ENCODE peak calls at places on chromosomes 4 and X, in seven cellular contexts. B, Z, H, Q, I, K and S are unnamed samples.
A peak's percentile ranks its signal among the peaks of the same experiment; 100 is the strongest.

GRCh38 chrX:7170903-7171302 is 22.9 kb upstream of the PUDP start:
- DNase-seq in Q (peak; percentile 34), Z (peak; percentile 19), B (no peak), H (no peak), K (peak; percentile 35), I (peak; percentile 32), S (peak; percentile 3)

GRCh38 chr4:90837241-90837640 is 710.0 kb downstream of the CCSER1 start:
- DNase-seq in I (no peak), B (no peak), K (peak; percentile 8), H (no peak), Q (no peak), Z (no peak), S (no peak)

GRCh38 chrX:65821721-65822496 is 154.5 kb downstream of the MSN start:
- DNase-seq in Z (peak; percentile 22), I (no peak), Q (peak; percentile 47), K (no peak), H (peak; percentile 45), B (no peak), S (no peak)

GRCh38 chr4:1044469-1045192 is 33.2 kb downstream of the FGFRL1 start:
- DNase-seq in I (no peak), Z (peak; percentile 14), H (peak; percentile 3), B (no peak), Q (no peak), K (no peak), S (no peak)

GRCh38 chr4:57437649-57438048 is 327.5 kb upstream of the IGFBP7 start:
- DNase-seq in I (no peak), H (no peak), Q (no peak), Z (no peak), K (no peak), B (no peak), S (no peak)

GRCh38 chr4:142534994-142535393 is 311.1 kb downstream of the INPP4B start:
- DNase-seq in B (no peak), K (no peak), Z (no peak), Q (no peak), I (peak; percentile 76), H (no peak), S (peak; percentile 7)

GRCh38 chrX:86349115-86349514 is 200.9 kb downstream of the DACH2 start:
- DNase-seq in Z (peak; percentile 15), H (no peak), K (no peak), Q (no peak), I (no peak), B (no peak), S (no peak)

GRCh38 chr4:122584517-122584916 is 36.3 kb downstream of the IL21 start:
- DNase-seq in H (no peak), I (peak; percentile 69), B (no peak), Z (no peak), K (peak; percentile 83), Q (no peak), S (peak; percentile 62)